ENCODE peak calls at places on chromosomes 16 and 17, in nine cellular contexts. One of them, this sample, is unnamed.

GRCh38 chr16:16122264-16122663 is 101.0 kb downstream of the ABCC6 start:
- DNase-seq in choroid plexus epithelial cell: no peak
- DNase-seq in HEK293T: no peak
- DNase-seq in stimulated activated CD4-positive, alpha-beta T cell treated with anti-CD3 and anti-CD28 coated beads, Interleukin-2, amount 100 ng/mL, for 24 hours: no peak
- DNase-seq in NCI-H2029 treated with DMSO at 0.1 percent for 48 hours: no peak
- DNase-seq in H54: no peak
- DNase-seq in Panc1: no peak
- DNase-seq in HT1080: no peak
- DNase-seq in HT-29: no peak
- DNase-seq in this sample: no peak

GRCh38 chr17:79925242-79925957 is 86.2 kb upstream of the CBX4 start:
- DNase-seq in stimulated activated CD4-positive, alpha-beta T cell treated with anti-CD3 and anti-CD28 coated beads, Interleukin-2, amount 100 ng/mL, for 24 hours: no peak
- DNase-seq in HT-29: peak; percentile 87
- DNase-seq in H54: peak; percentile 83
- DNase-seq in choroid plexus epithelial cell: peak; percentile 51
- DNase-seq in HEK293T: no peak
- DNase-seq in Panc1: no peak
- DNase-seq in HT1080: peak; percentile 28
- DNase-seq in NCI-H2029 treated with DMSO at 0.1 percent for 48 hours: peak; percentile 7
- DNase-seq in this sample: no peak

GRCh38 chr17:55793272-55793671 is 42.4 kb downstream of the PCTP start:
- DNase-seq in Panc1: no peak
- DNase-seq in choroid plexus epithelial cell: no peak
- DNase-seq in NCI-H2029 treated with DMSO at 0.1 percent for 48 hours: no peak
- DNase-seq in HEK293T: no peak
- DNase-seq in HT1080: no peak
- DNase-seq in HT-29: no peak
- DNase-seq in H54: no peak
- DNase-seq in stimulated activated CD4-positive, alpha-beta T cell treated with anti-CD3 and anti-CD28 coated beads, Interleukin-2, amount 100 ng/mL, for 24 hours: no peak
- DNase-seq in this sample: no peak

GRCh38 chr17:27224526-27225315 is 69.2 kb upstream of the WSB1 start:
- DNase-seq in HT-29: no peak
- DNase-seq in choroid plexus epithelial cell: peak; percentile 69
- DNase-seq in stimulated activated CD4-positive, alpha-beta T cell treated with anti-CD3 and anti-CD28 coated beads, Interleukin-2, amount 100 ng/mL, for 24 hours: no peak
- DNase-seq in H54: no peak
- DNase-seq in NCI-H2029 treated with DMSO at 0.1 percent for 48 hours: no peak
- DNase-seq in Panc1: no peak
- DNase-seq in HT1080: peak; percentile 76
- DNase-seq in HEK293T: no peak
- DNase-seq in this sample: no peak

GRCh38 chr17:66930933-66931332 is 33.6 kb upstream of the CACNG4 start:
- DNase-seq in HT-29: peak; percentile 66
- DNase-seq in NCI-H2029 treated with DMSO at 0.1 percent for 48 hours: no peak
- DNase-seq in H54: no peak
- DNase-seq in Panc1: no peak
- DNase-seq in HT1080: no peak
- DNase-seq in HEK293T: peak; percentile 56
- DNase-seq in stimulated activated CD4-positive, alpha-beta T cell treated with anti-CD3 and anti-CD28 coated beads, Interleukin-2, amount 100 ng/mL, for 24 hours: no peak
- DNase-seq in choroid plexus epithelial cell: peak; percentile 12
- DNase-seq in this sample: no peak

GRCh38 chr17:81967533-81968395 is 6.8 kb upstream of the NOTUM start:
- DNase-seq in choroid plexus epithelial cell: peak; percentile 64
- DNase-seq in HT-29: peak; percentile 82
- DNase-seq in HT1080: peak; percentile 31
- DNase-seq in NCI-H2029 treated with DMSO at 0.1 percent for 48 hours: no peak
- DNase-seq in H54: peak; percentile 80
- DNase-seq in Panc1: no peak
- DNase-seq in HEK293T: no peak
- DNase-seq in stimulated activated CD4-positive, alpha-beta T cell treated with anti-CD3 and anti-CD28 coated beads, Interleukin-2, amount 100 ng/mL, for 24 hours: peak; percentile 90
- DNase-seq in this sample: peak; percentile 71

GRCh38 chr16:3118846-3119245 is 6.5 kb downstream of the ZNF205 start:
- DNase-seq in stimulated activated CD4-positive, alpha-beta T cell treated with anti-CD3 and anti-CD28 coated beads, Interleukin-2, amount 100 ng/mL, for 24 hours: no peak
- DNase-seq in Panc1: no peak
- DNase-seq in HT1080: no peak
- DNase-seq in H54: no peak
- DNase-seq in choroid plexus epithelial cell: no peak
- DNase-seq in HT-29: no peak
- DNase-seq in HEK293T: no peak
- DNase-seq in NCI-H2029 treated with DMSO at 0.1 percent for 48 hours: no peak
- DNase-seq in this sample: no peak

GRCh38 chr17:8248751-8249607 is at the start of gene PFAS:
- DNase-seq in NCI-H2029 treated with DMSO at 0.1 percent for 48 hours: peak; percentile 31
- DNase-seq in stimulated activated CD4-positive, alpha-beta T cell treated with anti-CD3 and anti-CD28 coated beads, Interleukin-2, amount 100 ng/mL, for 24 hours: peak; percentile 99
- DNase-seq in choroid plexus epithelial cell: peak; percentile 92
- DNase-seq in HT1080: peak; percentile 84
- DNase-seq in HEK293T: peak; percentile 94
- DNase-seq in HT-29: peak; percentile 94
- DNase-seq in H54: peak; percentile 89
- DNase-seq in Panc1: no peak
- DNase-seq in this sample: peak; percentile 96

GRCh38 chr17:82294086-82294773 is 20.7 kb upstream of the CSNK1D start:
- DNase-seq in HT1080: no peak
- DNase-seq in Panc1: no peak
- DNase-seq in HEK293T: no peak
- DNase-seq in H54: no peak
- DNase-seq in NCI-H2029 treated with DMSO at 0.1 percent for 48 hours: no peak
- DNase-seq in HT-29: no peak
- DNase-seq in choroid plexus epithelial cell: no peak
- DNase-seq in stimulated activated CD4-positive, alpha-beta T cell treated with anti-CD3 and anti-CD28 coated beads, Interleukin-2, amount 100 ng/mL, for 24 hours: no peak
- DNase-seq in this sample: no peak

GRCh38 chr17:29138184-29138955 is 41.8 kb downstream of the MYO18A start:
- DNase-seq in stimulated activated CD4-positive, alpha-beta T cell treated with anti-CD3 and anti-CD28 coated beads, Interleukin-2, amount 100 ng/mL, for 24 hours: peak; percentile 68
- DNase-seq in HEK293T: no peak
- DNase-seq in NCI-H2029 treated with DMSO at 0.1 percent for 48 hours: no peak
- DNase-seq in H54: no peak
- DNase-seq in Panc1: no peak
- DNase-seq in HT-29: no peak
- DNase-seq in choroid plexus epithelial cell: no peak
- DNase-seq in HT1080: peak; percentile 71
- DNase-seq in this sample: no peak

GRCh38 chr16:84467256-84467655 is 37.2 kb downstream of the MEAK7 start:
- DNase-seq in choroid plexus epithelial cell: no peak
- DNase-seq in NCI-H2029 treated with DMSO at 0.1 percent for 48 hours: no peak
- DNase-seq in HEK293T: no peak
- DNase-seq in HT1080: no peak
- DNase-seq in HT-29: no peak
- DNase-seq in Panc1: no peak
- DNase-seq in H54: no peak
- DNase-seq in stimulated activated CD4-positive, alpha-beta T cell treated with anti-CD3 and anti-CD28 coated beads, Interleukin-2, amount 100 ng/mL, for 24 hours: no peak
- DNase-seq in this sample: no peak

GRCh38 chr16:10736926-10737625 is 6.6 kb upstream of the NUBP1 start:
- DNase-seq in choroid plexus epithelial cell: peak; percentile 83
- DNase-seq in NCI-H2029 treated with DMSO at 0.1 percent for 48 hours: peak; percentile 90
- DNase-seq in HEK293T: peak; percentile 66
- DNase-seq in H54: peak; percentile 27
- DNase-seq in Panc1: peak; percentile 68
- DNase-seq in stimulated activated CD4-positive, alpha-beta T cell treated with anti-CD3 and anti-CD28 coated beads, Interleukin-2, amount 100 ng/mL, for 24 hours: peak; percentile 54
- DNase-seq in HT-29: peak; percentile 84
- DNase-seq in HT1080: peak; percentile 62
- DNase-seq in this sample: peak; percentile 41

GRCh38 chr17:38891441-38891840 is 21.6 kb downstream of the LASP1 start:
- DNase-seq in HT-29: no peak
- DNase-seq in H54: no peak
- DNase-seq in choroid plexus epithelial cell: no peak
- DNase-seq in Panc1: no peak
- DNase-seq in HEK293T: no peak
- DNase-seq in HT1080: no peak
- DNase-seq in NCI-H2029 treated with DMSO at 0.1 percent for 48 hours: no peak
- DNase-seq in stimulated activated CD4-positive, alpha-beta T cell treated with anti-CD3 and anti-CD28 coated beads, Interleukin-2, amount 100 ng/mL, for 24 hours: no peak
- DNase-seq in this sample: no peak

GRCh38 chr17:21373034-21373433 is 3.1 kb upstream of the KCNJ12 start:
- DNase-seq in stimulated activated CD4-positive, alpha-beta T cell treated with anti-CD3 and anti-CD28 coated beads, Interleukin-2, amount 100 ng/mL, for 24 hours: no peak
- DNase-seq in HT1080: no peak
- DNase-seq in HT-29: no peak
- DNase-seq in NCI-H2029 treated with DMSO at 0.1 percent for 48 hours: no peak
- DNase-seq in choroid plexus epithelial cell: no peak
- DNase-seq in H54: no peak
- DNase-seq in HEK293T: no peak
- DNase-seq in Panc1: no peak
- DNase-seq in this sample: no peak

GRCh38 chr17:1034652-1035210 is 37.8 kb downstream of the TIMM22 start:
- DNase-seq in HEK293T: no peak
- DNase-seq in Panc1: no peak
- DNase-seq in HT-29: no peak
- DNase-seq in HT1080: no peak
- DNase-seq in stimulated activated CD4-positive, alpha-beta T cell treated with anti-CD3 and anti-CD28 coated beads, Interleukin-2, amount 100 ng/mL, for 24 hours: no peak
- DNase-seq in H54: no peak
- DNase-seq in NCI-H2029 treated with DMSO at 0.1 percent for 48 hours: no peak
- DNase-seq in choroid plexus epithelial cell: no peak
- DNase-seq in this sample: no peak

GRCh38 chr17:1644493-1645206 is 882 bp downstream of the SCARF1 start:
- DNase-seq in choroid plexus epithelial cell: no peak
- DNase-seq in stimulated activated CD4-positive, alpha-beta T cell treated with anti-CD3 and anti-CD28 coated beads, Interleukin-2, amount 100 ng/mL, for 24 hours: peak; percentile 42
- DNase-seq in Panc1: no peak
- DNase-seq in H54: peak; percentile 94
- DNase-seq in HEK293T: no peak
- DNase-seq in HT-29: no peak
- DNase-seq in NCI-H2029 treated with DMSO at 0.1 percent for 48 hours: no peak
- DNase-seq in HT1080: peak; percentile 92
- DNase-seq in this sample: no peak

GRCh38 chr17:56834380-56835258 is 668 bp downstream of the DGKE start:
- DNase-seq in H54: no peak
- DNase-seq in HT1080: peak; percentile 19
- DNase-seq in HT-29: peak; percentile 79
- DNase-seq in NCI-H2029 treated with DMSO at 0.1 percent for 48 hours: no peak
- DNase-seq in HEK293T: peak; percentile 57
- DNase-seq in Panc1: no peak
- DNase-seq in choroid plexus epithelial cell: peak; percentile 13
- DNase-seq in stimulated activated CD4-positive, alpha-beta T cell treated with anti-CD3 and anti-CD28 coated beads, Interleukin-2, amount 100 ng/mL, for 24 hours: peak; percentile 75
- DNase-seq in this sample: peak; percentile 38

GRCh38 chr16:50442221-50442620 is 73.4 kb upstream of the BRD7 start:
- DNase-seq in HT-29: no peak
- DNase-seq in HEK293T: no peak
- DNase-seq in H54: no peak
- DNase-seq in HT1080: no peak
- DNase-seq in stimulated activated CD4-positive, alpha-beta T cell treated with anti-CD3 and anti-CD28 coated beads, Interleukin-2, amount 100 ng/mL, for 24 hours: no peak
- DNase-seq in NCI-H2029 treated with DMSO at 0.1 percent for 48 hours: no peak
- DNase-seq in Panc1: no peak
- DNase-seq in choroid plexus epithelial cell: no peak
- DNase-seq in this sample: no peak

GRCh38 chr16:14539156-14539555 is 90.9 kb downstream of the PARN start:
- DNase-seq in choroid plexus epithelial cell: no peak
- DNase-seq in NCI-H2029 treated with DMSO at 0.1 percent for 48 hours: no peak
- DNase-seq in stimulated activated CD4-positive, alpha-beta T cell treated with anti-CD3 and anti-CD28 coated beads, Interleukin-2, amount 100 ng/mL, for 24 hours: no peak
- DNase-seq in H54: no peak
- DNase-seq in HT1080: no peak
- DNase-seq in HT-29: no peak
- DNase-seq in Panc1: no peak
- DNase-seq in HEK293T: no peak
- DNase-seq in this sample: no peak

GRCh38 chr17:15274017-15274416 is 8.9 kb upstream of the PMP22 start:
- DNase-seq in HT1080: no peak
- DNase-seq in HT-29: no peak
- DNase-seq in H54: no peak
- DNase-seq in choroid plexus epithelial cell: peak; percentile 43
- DNase-seq in stimulated activated CD4-positive, alpha-beta T cell treated with anti-CD3 and anti-CD28 coated beads, Interleukin-2, amount 100 ng/mL, for 24 hours: no peak
- DNase-seq in NCI-H2029 treated with DMSO at 0.1 percent for 48 hours: no peak
- DNase-seq in HEK293T: no peak
- DNase-seq in Panc1: no peak
- DNase-seq in this sample: no peak